ENCODE peak calls at places on chromosome 2, in four cellular contexts. X is CD8-positive, alpha-beta T cell; J is fibroblast of lung; A is thoracic aorta. Z is an unnamed sample.

GRCh38 chr2:69789129-69789528 is 40.3 kb upstream of the GMCL1 start:
- DNase-seq in J (peak; percentile 58), X (no peak), A (peak; percentile 15), Z (no peak)

GRCh38 chr2:163610817-163611556 is 124.8 kb downstream of the FIGN start:
- DNase-seq in J (no peak), A (no peak), X (no peak), Z (no peak)

GRCh38 chr2:96090181-96090500 is 26.2 kb downstream of the ADRA2B start:
- DNase-seq in J (no peak), X (no peak), A (no peak), Z (peak; percentile 10)

GRCh38 chr2:7956126-7956689 is 725.6 kb upstream of the ID2 start:
- DNase-seq in X (no peak), J (no peak), A (no peak), Z (no peak)

GRCh38 chr2:109293663-109294062 is 164.7 kb downstream of the SH3RF3 start:
- DNase-seq in A (no peak), X (no peak), J (no peak), Z (no peak)

GRCh38 chr2:109612991-109613921 is 510 bp downstream of the SEPTIN10 start:
- DNase-seq in X (no peak), A (no peak), J (peak; percentile 73), Z (peak; percentile 95)

GRCh38 chr2:226411727-226412360 is 387.8 kb downstream of the IRS1 start:
- DNase-seq in X (no peak), J (peak; percentile 24), A (no peak), Z (no peak)

GRCh38 chr2:238085899-238086298 is 14.2 kb upstream of the ESPNL start:
- DNase-seq in J (no peak), X (no peak), A (no peak), Z (no peak)

GRCh38 chr2:201928363-201928762 is 105.3 kb upstream of the FZD7 start:
- DNase-seq in X (no peak), A (no peak), J (no peak), Z (no peak)

GRCh38 chr2:40652155-40652554 is 200.3 kb upstream of the SLC8A1 start:
- DNase-seq in A (no peak), X (no peak), J (no peak), Z (no peak)

GRCh38 chr2:165725421-165725820 is 68.6 kb downstream of the GALNT3 start:
- DNase-seq in A (no peak), J (peak; percentile 26), X (no peak), Z (no peak)

GRCh38 chr2:197427204-197427603 is 7.6 kb downstream of the SF3B1 start:
- DNase-seq in J (no peak), A (no peak), X (no peak), Z (no peak)

GRCh38 chr2:201909961-201910361 is 103.6 kb downstream of the CDK15 start:
- DNase-seq in X (no peak), A (no peak), J (peak; percentile 84), Z (no peak)

GRCh38 chr2:102286041-102286440 is 25.3 kb upstream of the IL1RL1 start:
- DNase-seq in A (no peak), X (no peak), J (no peak), Z (no peak)

GRCh38 chr2:102285368-102285767 is 26.0 kb upstream of the IL1RL1 start:
- DNase-seq in A (no peak), X (no peak), J (no peak), Z (no peak)

GRCh38 chr2:102282646-102283045 is 28.7 kb upstream of the IL1RL1 start:
- DNase-seq in X (no peak), A (no peak), J (no peak), Z (no peak)

GRCh38 chr2:102283996-102284395 is 27.4 kb upstream of the IL1RL1 start:
- DNase-seq in A (no peak), X (no peak), J (no peak), Z (no peak)

DNA sequence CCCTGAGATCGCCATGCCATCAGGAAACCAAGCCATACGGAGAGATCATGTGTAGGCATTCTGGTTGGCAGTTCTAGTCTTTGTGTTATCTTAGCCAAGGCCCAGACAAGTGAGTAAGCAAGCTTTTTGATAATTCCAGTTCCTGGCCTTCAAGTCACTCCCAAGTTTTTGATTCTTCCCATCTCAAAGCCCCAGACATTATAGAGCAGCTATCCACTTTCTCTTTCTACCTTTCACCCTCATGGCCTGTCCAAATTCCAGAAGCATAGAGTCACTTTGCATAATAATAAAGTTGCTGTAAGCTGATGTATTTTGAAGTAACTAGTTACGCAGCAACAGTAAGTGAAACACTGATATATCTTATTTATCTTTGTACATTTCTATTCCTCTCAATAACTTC is 26.8 kb upstream of the IL1RL1 start:
- DNase-seq in A (no peak), J (no peak), X (no peak), Z (no peak)
- H3K27ac ChIP-seq in A (no peak overlapping the region), J (no peak overlapping the region), X (no peak overlapping the region), Z (no peak overlapping the region)

DNA sequence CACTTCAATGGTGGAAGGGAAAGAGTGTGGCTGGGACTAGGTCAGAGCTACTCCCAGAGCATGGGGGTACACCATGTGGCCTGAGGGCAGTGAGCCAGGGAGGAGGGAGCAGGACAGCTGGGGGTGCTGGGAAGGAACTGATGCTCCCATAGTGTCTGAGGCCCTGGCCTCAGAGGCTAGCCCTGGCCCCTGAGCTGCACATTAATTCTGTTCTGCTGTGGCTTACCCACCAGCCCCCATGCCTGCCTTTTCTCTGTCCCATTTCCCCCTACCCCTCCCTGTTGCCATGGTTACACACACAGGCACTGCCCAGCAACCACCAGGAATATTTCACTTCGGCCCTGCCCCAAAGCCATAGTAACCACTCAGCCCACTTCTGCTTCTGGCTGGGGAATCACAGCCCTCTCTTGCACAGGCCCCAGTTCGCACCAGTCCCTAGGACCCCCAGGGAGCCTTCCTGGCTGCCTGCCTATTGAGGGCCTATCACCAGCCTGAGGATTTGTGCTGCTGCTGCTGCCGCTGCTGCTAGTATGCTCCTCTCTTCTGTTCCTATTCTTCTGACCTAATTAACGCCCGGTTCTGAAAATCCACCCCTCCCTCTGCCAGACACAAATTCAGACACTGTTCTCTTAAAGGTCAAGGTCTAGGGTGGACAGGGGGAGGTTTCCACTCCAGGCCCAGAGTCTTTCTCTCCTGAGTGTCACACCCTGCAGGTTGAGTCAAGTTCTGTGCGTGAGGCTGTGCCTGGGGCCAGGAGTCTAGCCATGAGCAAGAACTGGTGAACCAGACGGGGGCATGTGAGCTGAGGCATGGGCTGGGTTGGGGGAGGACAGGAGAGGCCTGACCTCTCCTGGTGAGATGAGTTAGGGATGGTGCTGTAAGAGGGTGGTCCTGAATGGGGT is 87.1 kb upstream of the MCFD2 start:
- DNase-seq in X (no peak), A (no peak), J (peak; percentile 49), Z (no peak)
- H3K27ac ChIP-seq in X (no peak overlapping the region), A (no peak overlapping the region), J (peak overlapping the region; percentile 6), Z (no peak overlapping the region)

GRCh38 chr2:54708584-54709340 is 14.7 kb upstream of the EML6 start:
- DNase-seq in J (no peak), X (no peak), A (no peak), Z (peak; percentile 59)
- H3K27ac ChIP-seq in J (no peak overlapping the region), X (no peak overlapping the region), A (no peak overlapping the region), Z (no peak overlapping the region)

DNA sequence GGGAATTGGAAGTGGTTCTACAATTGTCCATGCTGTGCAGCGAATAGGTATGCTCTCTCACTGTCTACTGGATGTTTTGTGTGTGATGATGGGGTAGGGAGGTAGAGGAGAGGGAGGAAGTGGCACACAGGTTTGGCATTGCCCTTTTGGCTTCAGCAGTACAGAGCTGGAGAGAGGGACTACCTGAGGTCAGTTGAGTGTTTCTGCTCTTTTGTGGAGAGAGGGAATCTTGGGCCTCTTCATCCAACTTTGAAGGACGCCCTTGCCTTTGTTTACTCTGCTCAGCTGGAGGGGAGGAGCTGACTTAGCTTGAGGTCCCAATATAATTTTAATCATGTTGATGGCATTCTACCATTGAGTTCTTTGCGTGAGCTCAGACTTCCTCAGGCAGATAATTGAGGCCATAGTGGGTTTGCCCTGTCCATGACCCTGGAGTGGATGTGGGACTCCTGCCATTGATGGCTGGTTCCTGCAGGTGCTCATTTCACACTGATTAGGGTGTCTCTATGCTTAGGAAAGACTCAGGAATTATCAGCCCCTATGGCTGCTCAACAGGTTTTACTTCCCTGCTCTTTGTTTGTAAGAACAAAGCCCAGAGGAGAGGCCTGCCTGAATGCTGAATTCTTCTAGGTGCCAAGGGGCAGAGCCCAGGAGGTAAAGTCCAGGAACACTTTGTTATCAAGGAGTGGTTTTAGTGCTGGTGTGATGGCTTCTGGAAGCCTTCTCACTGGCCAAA is 7.2 kb downstream of the RPIA start:
- DNase-seq in X (no peak), J (no peak), A (no peak), Z (peak; percentile 70)
- H3K27ac ChIP-seq in X (no peak overlapping the region), J (no peak overlapping the region), A (no peak overlapping the region), Z (peak overlapping the region; percentile 77)

Z was measured in upper lobe of left lung.